ENCODE peak calls at places on chromosomes 3 and 15, in six cellular contexts. B is sigmoid colon, F is IMR-90, E is lower leg skin, Z is uterus, O is gastrocnemius medialis. H is an unnamed sample.

GRCh38 chr3:112605285-112605684 is 35.7 kb downstream of the CCDC80 start:
- DNase-seq in B (no peak), E (no peak), Z (no peak), O (no peak), F (peak), H (no peak)

GRCh38 chr3:117562000-117562399 is 852.4 kb downstream of the TUSC7 start:
- DNase-seq in B (no peak), E (no peak), O (no peak), F (no peak), Z (no peak), H (no peak)

GRCh38 chr3:56413911-56414310 is 54.4 kb downstream of the ERC2 start:
- DNase-seq in F (no peak), O (no peak), B (no peak), Z (no peak), E (no peak), H (no peak)

GRCh38 chr15:68057758-68058157 is 3.6 kb downstream of the PIAS1 start:
- DNase-seq in E (no peak), Z (no peak), F (no peak), O (no peak), B (no peak), H (no peak)

GRCh38 chr3:58249358-58250092 is 11.9 kb downstream of the ABHD6 start:
- DNase-seq in B (no peak), O (no peak), F (no peak), Z (no peak), E (no peak), H (no peak)

GRCh38 chr3:173743512-173743911 is 346.0 kb downstream of the NLGN1 start:
- DNase-seq in O (no peak), F (no peak), Z (no peak), E (no peak), B (no peak), H (no peak)

GRCh38 chr3:69250014-69250413 is 127.6 kb upstream of the LMOD3 start:
- DNase-seq in B (no peak), Z (no peak), F (no peak), O (no peak), E (no peak), H (no peak)

GRCh38 chr3:158085358-158085757 is 20.9 kb downstream of the SHOX2 start:
- DNase-seq in B (no peak), Z (no peak), O (no peak), E (no peak), F (no peak), H (no peak)

GRCh38 chr15:62946940-62947339 is 95.6 kb upstream of the TPM1 start:
- DNase-seq in O (no peak), E (no peak), B (no peak), Z (no peak), F (no peak), H (no peak)

GRCh38 chr3:127940116-127940515 is 25.1 kb downstream of the KBTBD12 start:
- DNase-seq in B (no peak), F (no peak), Z (no peak), E (no peak), O (no peak), H (no peak)

GRCh38 chr15:31427411-31427810 is 100.8 kb downstream of the KLF13 start:
- DNase-seq in F (no peak), B (no peak), E (no peak), Z (no peak), O (no peak), H (no peak)

GRCh38 chr3:172627057-172627809 is 83.6 kb downstream of the NCEH1 start:
- DNase-seq in F (peak), E (no peak), Z (no peak), B (no peak), O (no peak), H (no peak)

DNA sequence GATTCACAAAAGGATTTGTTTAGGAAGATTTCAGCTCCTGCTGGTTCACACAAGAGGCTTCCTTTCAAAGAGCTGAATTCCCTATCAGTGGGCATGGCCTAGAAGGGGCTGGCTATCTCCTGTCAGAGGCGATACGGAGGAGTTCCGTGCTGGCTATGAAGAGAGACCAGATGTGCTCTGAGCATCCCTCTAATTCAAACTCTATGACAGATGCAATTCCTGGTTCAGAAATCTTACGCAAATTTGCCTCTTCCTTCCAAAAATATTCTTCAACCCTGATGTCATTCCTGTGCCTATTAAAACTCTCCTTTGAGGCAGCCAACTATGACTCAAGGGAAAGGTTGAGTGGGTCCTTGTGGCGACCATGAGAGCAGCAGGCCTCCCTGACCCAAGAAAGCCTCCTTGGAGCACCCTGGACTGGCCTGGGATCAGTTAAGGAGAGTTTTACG is 139.3 kb upstream of the HES1 start:
- DNase-seq in O (no peak), B (no peak), Z (peak), F (no peak), E (no peak), H (no peak)
- H3K4me3 ChIP-seq in O (no peak), B (no peak), Z (no peak), F (no peak), E (no peak), H (no peak)

DNA sequence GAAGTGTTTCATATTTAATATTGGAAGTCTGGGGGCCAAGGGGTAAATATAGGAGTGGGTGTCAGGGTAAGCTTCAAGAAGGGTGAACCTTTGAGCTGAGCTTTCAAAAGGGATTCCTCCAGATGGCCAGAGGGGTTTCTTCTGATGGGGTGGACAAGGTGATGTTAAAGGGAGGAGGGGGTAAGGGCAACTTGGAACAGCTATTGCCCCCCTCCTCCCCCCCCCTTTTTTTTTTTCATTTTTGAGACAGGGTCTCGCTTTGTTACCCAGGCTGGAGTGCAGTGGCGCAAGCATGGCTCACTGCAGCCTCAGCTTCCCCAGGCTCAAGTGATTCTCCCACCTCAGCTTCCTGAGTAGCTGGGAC is 2.1 kb upstream of the TTLL3 start:
- DNase-seq in B (no peak), O (no peak), Z (no peak), E (no peak), F (no peak), H (no peak)
- TF ChIP-seq POLR2A in B (no peak), O (no peak), Z (no peak), E (no peak), F (no peak), H (no peak)

DNA sequence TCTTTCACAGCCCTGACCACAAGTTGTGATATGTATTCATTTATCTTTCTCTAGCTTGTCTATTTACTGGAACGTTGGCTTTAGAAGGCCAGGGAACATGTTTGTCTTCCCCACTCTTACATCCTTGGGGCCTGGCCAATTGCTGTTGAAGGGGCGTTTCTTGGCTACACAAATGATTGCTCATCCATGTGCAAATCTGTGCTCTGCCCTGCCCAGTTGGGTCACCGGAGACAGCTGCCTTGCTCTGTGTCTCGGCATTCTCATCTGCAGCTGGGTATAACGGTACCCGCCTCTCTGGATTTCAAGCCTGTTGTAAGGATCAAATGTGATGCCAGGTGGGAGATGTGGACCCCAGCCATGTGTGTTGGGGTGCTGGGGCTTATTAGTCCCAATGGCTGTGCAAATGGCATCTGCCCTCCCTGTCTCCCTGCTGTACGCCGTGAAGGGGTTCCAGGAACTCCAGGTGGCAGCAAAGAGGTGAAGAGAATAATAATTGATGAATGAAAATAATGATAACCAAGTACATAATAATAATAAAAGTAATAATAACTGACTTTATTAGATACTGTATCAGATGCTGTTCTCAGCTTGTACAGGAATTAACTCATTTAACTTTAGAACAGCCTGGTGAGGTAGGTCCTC is 24.1 kb upstream of the TLE3 start:
- DNase-seq in E (peak), F (peak), B (peak), O (peak), Z (peak), H (no peak)
- TF ChIP-seq CTCF in E (no peak), F (peak), B (no peak), O (no peak), Z (no peak), H (peak)

GRCh38 chr15:89494006-89494405 is 2.4 kb downstream of the RHCG start:
- DNase-seq in B (peak), E (no peak), F (no peak), O (no peak), Z (no peak), H (no peak)

GRCh38 chr15:89492934-89493631 is 3.3 kb downstream of the RHCG start:
- DNase-seq in B (peak), Z (no peak), F (no peak), O (no peak), E (no peak), H (no peak)

GRCh38 chr15:89496155-89497098 is at the start of gene RHCG:
- DNase-seq in F (peak), B (no peak), Z (no peak), O (no peak), E (no peak), H (no peak)

GRCh38 chr15:89495638-89496145 is 691 bp downstream of the RHCG start:
- DNase-seq in Z (no peak), E (no peak), B (no peak), O (no peak), F (no peak), H (no peak)

DNA sequence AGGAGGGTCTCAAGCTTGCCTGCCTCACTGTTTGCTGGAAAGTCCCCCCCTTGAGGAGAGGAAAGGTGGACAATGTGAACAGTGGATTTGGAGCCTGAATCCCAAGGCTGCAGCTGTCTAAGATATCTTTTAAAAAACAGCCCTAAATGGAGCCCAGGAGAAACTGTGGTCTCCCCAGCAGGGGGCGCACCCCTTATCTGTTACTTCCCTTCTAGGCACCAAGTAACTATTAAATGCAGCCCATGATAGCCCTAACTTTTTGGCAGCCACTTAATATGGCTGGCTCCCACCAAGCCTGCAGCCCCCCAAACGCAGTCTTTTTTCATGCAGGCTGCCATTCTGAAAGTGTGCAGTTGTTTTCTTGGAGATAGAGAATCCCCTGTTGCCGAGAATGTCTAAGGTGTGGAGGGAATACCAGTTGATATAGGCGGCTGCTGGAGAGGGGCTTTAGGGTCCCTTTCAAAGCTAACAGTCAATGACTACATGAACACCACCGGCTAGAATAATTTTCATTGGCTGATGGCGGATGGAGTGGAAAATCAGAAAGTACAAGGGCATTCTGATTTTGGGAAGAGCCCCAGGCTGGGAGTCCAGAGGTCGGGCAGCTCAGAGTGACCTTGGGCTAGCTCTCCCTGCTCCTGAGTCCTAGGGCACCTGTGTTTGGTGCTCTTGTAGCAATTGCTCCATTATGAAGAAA is 1.3 kb downstream of the RHCG start:
- DNase-seq in O (no peak), F (no peak), Z (no peak), B (peak), E (no peak), H (no peak)
- H3K4me3 ChIP-seq in O (no peak), F (no peak), Z (no peak), B (no peak), E (no peak), H (peak)

H was measured in esophagus squamous epithelium.